ENCODE peak calls at places on chromosomes 16 and 17, in ten cellular contexts. One of them, this sample, is unnamed.

GRCh38 chr16:82016268-82016667 is 5.0 kb upstream of the SDR42E1 start:
- DNase-seq in HL-60: peak; percentile 5
- DNase-seq in WERI-Rb-1: peak; percentile 22
- DNase-seq in transverse colon: no peak
- DNase-seq in heart right ventricle: peak; percentile 29
- DNase-seq in GM10248: no peak
- DNase-seq in left lung: no peak
- DNase-seq in adrenal gland: no peak
- DNase-seq in uterus: no peak
- DNase-seq in sigmoid colon: no peak
- DNase-seq in this sample: no peak

GRCh38 chr17:81656118-81656743 is at the start of gene PDE6G:
- DNase-seq in transverse colon: no peak
- DNase-seq in sigmoid colon: peak; percentile 43
- DNase-seq in left lung: no peak
- DNase-seq in adrenal gland: no peak
- DNase-seq in HL-60: no peak
- DNase-seq in uterus: no peak
- DNase-seq in GM10248: no peak
- DNase-seq in heart right ventricle: no peak
- DNase-seq in WERI-Rb-1: peak; percentile 82
- DNase-seq in this sample: no peak

GRCh38 chr17:27502526-27503324 is 46.5 kb downstream of the KSR1 start:
- DNase-seq in adrenal gland: peak; percentile 70
- DNase-seq in left lung: no peak
- DNase-seq in GM10248: no peak
- DNase-seq in sigmoid colon: no peak
- DNase-seq in HL-60: no peak
- DNase-seq in heart right ventricle: no peak
- DNase-seq in WERI-Rb-1: no peak
- DNase-seq in transverse colon: no peak
- DNase-seq in uterus: no peak
- DNase-seq in this sample: no peak

GRCh38 chr17:18065546-18065945 is 22.2 kb upstream of the DRG2 start:
- DNase-seq in WERI-Rb-1: no peak
- DNase-seq in transverse colon: no peak
- DNase-seq in uterus: no peak
- DNase-seq in heart right ventricle: no peak
- DNase-seq in adrenal gland: no peak
- DNase-seq in HL-60: no peak
- DNase-seq in sigmoid colon: no peak
- DNase-seq in GM10248: no peak
- DNase-seq in left lung: no peak
- DNase-seq in this sample: no peak

GRCh38 chr16:2429771-2430663 is 770 bp downstream of the CCNF start:
- DNase-seq in HL-60: no peak
- DNase-seq in left lung: no peak
- DNase-seq in adrenal gland: no peak
- DNase-seq in sigmoid colon: no peak
- DNase-seq in transverse colon: no peak
- DNase-seq in uterus: no peak
- DNase-seq in GM10248: peak; percentile 59
- DNase-seq in heart right ventricle: no peak
- DNase-seq in WERI-Rb-1: no peak
- DNase-seq in this sample: peak; percentile 35

GRCh38 chr16:11354733-11355574 is 9.7 kb downstream of the RMI2 start:
- DNase-seq in sigmoid colon: peak; percentile 58
- DNase-seq in left lung: peak; percentile 59
- DNase-seq in WERI-Rb-1: no peak
- DNase-seq in uterus: peak; percentile 50
- DNase-seq in adrenal gland: peak; percentile 56
- DNase-seq in HL-60: no peak
- DNase-seq in heart right ventricle: no peak
- DNase-seq in GM10248: peak; percentile 76
- DNase-seq in transverse colon: peak; percentile 28
- DNase-seq in this sample: no peak

GRCh38 chr17:74149597-74150427 is 53.7 kb upstream of the RPL38 start:
- DNase-seq in WERI-Rb-1: peak; percentile 5
- DNase-seq in HL-60: no peak
- DNase-seq in GM10248: no peak
- DNase-seq in uterus: no peak
- DNase-seq in heart right ventricle: no peak
- DNase-seq in transverse colon: no peak
- DNase-seq in adrenal gland: no peak
- DNase-seq in left lung: no peak
- DNase-seq in sigmoid colon: no peak
- DNase-seq in this sample: no peak

GRCh38 chr17:30235386-30236296 is at the start of gene SLC6A4:
- DNase-seq in uterus: no peak
- DNase-seq in transverse colon: no peak
- DNase-seq in adrenal gland: no peak
- DNase-seq in HL-60: no peak
- DNase-seq in heart right ventricle: no peak
- DNase-seq in GM10248: peak; percentile 45
- DNase-seq in left lung: no peak
- DNase-seq in sigmoid colon: no peak
- DNase-seq in WERI-Rb-1: no peak
- DNase-seq in this sample: peak; percentile 31

GRCh38 chr17:50660887-50661345 is 26.2 kb downstream of the ABCC3 start:
- DNase-seq in WERI-Rb-1: no peak
- DNase-seq in heart right ventricle: no peak
- DNase-seq in HL-60: no peak
- DNase-seq in GM10248: no peak
- DNase-seq in left lung: no peak
- DNase-seq in sigmoid colon: no peak
- DNase-seq in transverse colon: no peak
- DNase-seq in uterus: no peak
- DNase-seq in adrenal gland: no peak
- DNase-seq in this sample: no peak

GRCh38 chr17:332023-332422 is 20.6 kb downstream of the RPH3AL start:
- DNase-seq in uterus: no peak
- DNase-seq in WERI-Rb-1: no peak
- DNase-seq in adrenal gland: peak; percentile 19
- DNase-seq in transverse colon: no peak
- DNase-seq in left lung: no peak
- DNase-seq in GM10248: no peak
- DNase-seq in sigmoid colon: peak; percentile 63
- DNase-seq in heart right ventricle: no peak
- DNase-seq in HL-60: no peak
- DNase-seq in this sample: no peak

GRCh38 chr17:44314031-44314430 is 5.6 kb downstream of the RUNDC3A start:
- DNase-seq in uterus: no peak
- DNase-seq in heart right ventricle: no peak
- DNase-seq in GM10248: no peak
- DNase-seq in transverse colon: no peak
- DNase-seq in HL-60: no peak
- DNase-seq in left lung: no peak
- DNase-seq in sigmoid colon: no peak
- DNase-seq in WERI-Rb-1: no peak
- DNase-seq in adrenal gland: no peak
- DNase-seq in this sample: no peak

GRCh38 chr16:85137323-85138072 is 25.2 kb upstream of the CIBAR2 start:
- DNase-seq in HL-60: no peak
- DNase-seq in adrenal gland: peak; percentile 98
- DNase-seq in WERI-Rb-1: no peak
- DNase-seq in left lung: peak; percentile 95
- DNase-seq in GM10248: no peak
- DNase-seq in transverse colon: peak; percentile 85
- DNase-seq in uterus: peak; percentile 97
- DNase-seq in sigmoid colon: peak; percentile 99
- DNase-seq in heart right ventricle: peak; percentile 93
- DNase-seq in this sample: peak; percentile 49

GRCh38 chr17:30161601-30162000 is 45.0 kb downstream of the NSRP1 start:
- DNase-seq in adrenal gland: no peak
- DNase-seq in HL-60: no peak
- DNase-seq in heart right ventricle: no peak
- DNase-seq in uterus: no peak
- DNase-seq in transverse colon: no peak
- DNase-seq in left lung: no peak
- DNase-seq in GM10248: no peak
- DNase-seq in WERI-Rb-1: no peak
- DNase-seq in sigmoid colon: no peak
- DNase-seq in this sample: no peak

GRCh38 chr16:1379863-1380174 is 28.1 kb downstream of the GNPTG start:
- DNase-seq in left lung: no peak
- DNase-seq in transverse colon: no peak
- DNase-seq in uterus: no peak
- DNase-seq in sigmoid colon: no peak
- DNase-seq in WERI-Rb-1: peak; percentile 69
- DNase-seq in GM10248: no peak
- DNase-seq in heart right ventricle: no peak
- DNase-seq in adrenal gland: no peak
- DNase-seq in HL-60: no peak
- DNase-seq in this sample: no peak

DNA sequence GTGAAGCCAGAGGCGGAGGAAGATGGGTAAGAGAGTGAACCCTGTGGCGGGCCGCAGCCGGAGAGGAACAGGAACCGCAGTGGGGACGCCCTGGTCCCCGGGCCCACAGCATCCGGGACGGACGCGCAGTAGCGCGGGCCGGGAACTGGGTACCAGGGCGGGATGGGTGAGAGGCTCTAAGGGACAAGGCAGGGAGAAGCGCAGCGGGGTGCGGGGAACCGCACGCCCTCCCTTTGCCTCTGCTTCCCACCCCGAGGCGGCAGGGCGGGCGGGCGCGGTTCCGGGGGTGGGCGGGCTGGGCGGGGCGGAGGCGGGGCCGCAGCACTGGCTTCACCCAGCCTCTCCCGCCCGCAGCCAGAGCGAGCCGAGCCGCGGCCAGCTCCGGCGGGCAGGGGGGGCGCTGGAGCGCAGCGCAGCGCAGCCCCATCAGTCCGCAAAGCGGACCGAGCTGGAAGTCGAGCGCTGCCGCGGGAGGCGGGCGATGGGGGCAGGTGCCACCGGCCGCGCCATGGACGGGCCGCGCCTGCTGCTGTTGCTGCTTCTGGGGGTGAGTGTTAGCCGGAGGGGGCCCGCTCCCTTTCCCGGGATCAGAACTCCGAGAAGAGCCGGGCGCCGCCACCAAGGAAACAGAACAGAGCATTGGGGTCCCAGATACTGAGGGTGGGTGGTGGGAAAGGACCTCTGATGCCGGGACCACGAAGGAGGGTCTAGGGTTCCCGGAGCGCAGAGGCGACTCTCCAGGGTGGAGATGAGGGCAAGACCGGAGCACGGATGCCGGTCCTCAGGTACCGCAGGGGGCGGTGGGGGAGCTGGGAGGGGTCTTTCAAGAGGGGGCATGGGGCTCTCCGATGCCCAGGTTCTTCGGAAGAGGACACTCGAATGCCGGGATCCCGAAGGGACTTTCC is at the start of gene NGFR:
- DNase-seq in left lung: no peak
- DNase-seq in heart right ventricle: no peak
- DNase-seq in sigmoid colon: no peak
- DNase-seq in HL-60: peak; percentile 43
- DNase-seq in transverse colon: peak; percentile 33
- DNase-seq in adrenal gland: no peak
- DNase-seq in uterus: peak; percentile 74
- DNase-seq in GM10248: peak; percentile 87
- DNase-seq in WERI-Rb-1: peak; percentile 65
- DNase-seq in this sample: peak; percentile 71
- TF ChIP-seq CTCF in left lung: no peak
- TF ChIP-seq CTCF in heart right ventricle: no peak
- TF ChIP-seq CTCF in sigmoid colon: no peak
- TF ChIP-seq CTCF in HL-60: no peak
- TF ChIP-seq CTCF in transverse colon: no peak
- TF ChIP-seq CTCF in adrenal gland: no peak
- TF ChIP-seq CTCF in uterus: no peak
- TF ChIP-seq CTCF in GM10248: peak; percentile 36
- TF ChIP-seq CTCF in WERI-Rb-1: peak; percentile 54
- TF ChIP-seq CTCF in this sample: no peak

DNA sequence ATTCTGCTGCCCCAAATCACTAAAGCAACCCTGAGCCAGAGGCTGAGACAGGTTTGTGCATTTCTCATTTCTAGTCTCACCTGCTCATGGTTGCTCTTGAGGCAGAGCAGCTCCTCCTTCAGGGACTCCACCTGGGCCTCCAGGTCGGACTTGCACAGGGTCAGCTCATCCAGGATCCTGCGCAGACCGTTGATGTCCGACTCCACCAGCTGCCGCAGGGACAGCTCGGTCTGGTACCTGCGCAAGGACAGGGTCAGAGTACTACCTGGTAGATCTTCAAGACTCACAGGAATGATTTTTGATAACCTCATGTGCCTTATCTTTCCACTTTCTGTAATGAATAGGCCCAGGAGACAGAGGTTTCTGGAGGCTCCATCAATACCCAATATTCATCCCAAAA is 1.1 kb downstream of the KRT31 start:
- DNase-seq in WERI-Rb-1: no peak
- DNase-seq in transverse colon: no peak
- DNase-seq in heart right ventricle: no peak
- DNase-seq in GM10248: no peak
- DNase-seq in left lung: no peak
- DNase-seq in adrenal gland: no peak
- DNase-seq in sigmoid colon: no peak
- DNase-seq in uterus: no peak
- DNase-seq in HL-60: no peak
- DNase-seq in this sample: no peak
- TF ChIP-seq CTCF in WERI-Rb-1: no peak
- TF ChIP-seq CTCF in transverse colon: no peak
- TF ChIP-seq CTCF in heart right ventricle: no peak
- TF ChIP-seq CTCF in GM10248: no peak
- TF ChIP-seq CTCF in left lung: no peak
- TF ChIP-seq CTCF in adrenal gland: no peak
- TF ChIP-seq CTCF in sigmoid colon: no peak
- TF ChIP-seq CTCF in uterus: no peak
- TF ChIP-seq CTCF in HL-60: no peak
- TF ChIP-seq CTCF in this sample: no peak

GRCh38 chr17:77927777-77928518 is 30.6 kb upstream of the TNRC6C start:
- DNase-seq in adrenal gland: no peak
- DNase-seq in sigmoid colon: peak; percentile 35
- DNase-seq in left lung: no peak
- DNase-seq in WERI-Rb-1: no peak
- DNase-seq in transverse colon: no peak
- DNase-seq in HL-60: no peak
- DNase-seq in uterus: no peak
- DNase-seq in heart right ventricle: no peak
- DNase-seq in GM10248: no peak
- DNase-seq in this sample: peak; percentile 52
- TF ChIP-seq CTCF in adrenal gland: no peak
- TF ChIP-seq CTCF in sigmoid colon: no peak
- TF ChIP-seq CTCF in left lung: no peak
- TF ChIP-seq CTCF in WERI-Rb-1: no peak
- TF ChIP-seq CTCF in transverse colon: no peak
- TF ChIP-seq CTCF in HL-60: no peak
- TF ChIP-seq CTCF in uterus: no peak
- TF ChIP-seq CTCF in heart right ventricle: no peak
- TF ChIP-seq CTCF in GM10248: no peak
- TF ChIP-seq CTCF in this sample: no peak

DNA sequence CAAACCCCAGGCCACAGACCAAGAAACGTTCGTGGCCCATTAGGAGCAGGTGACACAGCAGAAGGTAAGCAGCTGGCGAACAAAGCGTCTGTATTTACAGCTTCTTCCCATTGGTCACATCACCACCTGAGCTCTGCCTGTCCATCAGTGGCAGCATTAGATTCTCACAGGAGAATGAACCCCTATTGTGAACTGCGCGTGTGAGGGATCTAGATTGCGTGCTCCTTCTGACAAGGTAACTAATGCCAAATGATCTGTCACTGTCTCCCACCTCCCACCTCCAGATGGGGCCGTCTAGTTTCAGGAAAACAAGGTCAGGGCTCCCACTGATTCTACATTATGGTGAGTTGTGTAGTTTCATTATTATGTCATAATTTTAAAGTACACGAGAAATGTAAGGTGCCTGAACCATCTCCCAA is 186.3 kb downstream of the CPPED1 start:
- DNase-seq in sigmoid colon: no peak
- DNase-seq in left lung: no peak
- DNase-seq in WERI-Rb-1: no peak
- DNase-seq in HL-60: no peak
- DNase-seq in heart right ventricle: no peak
- DNase-seq in GM10248: no peak
- DNase-seq in adrenal gland: no peak
- DNase-seq in transverse colon: no peak
- DNase-seq in uterus: no peak
- DNase-seq in this sample: peak; percentile 20
- TF ChIP-seq CTCF in sigmoid colon: no peak
- TF ChIP-seq CTCF in left lung: no peak
- TF ChIP-seq CTCF in WERI-Rb-1: no peak
- TF ChIP-seq CTCF in HL-60: no peak
- TF ChIP-seq CTCF in heart right ventricle: no peak
- TF ChIP-seq CTCF in GM10248: no peak
- TF ChIP-seq CTCF in adrenal gland: no peak
- TF ChIP-seq CTCF in transverse colon: no peak
- TF ChIP-seq CTCF in uterus: no peak
- TF ChIP-seq CTCF in this sample: no peak